ENCODE peak calls at places on chromosomes 6 and 20, in nine cellular contexts. One of them, this sample, is unnamed.
A peak's percentile ranks its signal among the peaks of the same experiment; 100 is the strongest.

GRCh38 chr6:90144396-90144795 is 152.2 kb downstream of the BACH2 start:
- DNase-seq in MM.1S: peak; percentile 36
- DNase-seq in heart right ventricle: no peak
- DNase-seq in hepatocyte: no peak
- DNase-seq in spleen: no peak
- DNase-seq in colonic mucosa: no peak
- DNase-seq in body of pancreas: no peak
- DNase-seq in A549: no peak
- DNase-seq in H9: no peak
- DNase-seq in this sample: no peak

GRCh38 chr20:13128173-13128572 is 92.9 kb upstream of the ISM1 start:
- DNase-seq in body of pancreas: no peak
- DNase-seq in A549: no peak
- DNase-seq in H9: no peak
- DNase-seq in hepatocyte: no peak
- DNase-seq in colonic mucosa: no peak
- DNase-seq in heart right ventricle: no peak
- DNase-seq in MM.1S: no peak
- DNase-seq in spleen: no peak
- DNase-seq in this sample: no peak

GRCh38 chr6:36050305-36050704 is 22.7 kb downstream of the MAPK14 start:
- DNase-seq in MM.1S: no peak
- DNase-seq in A549: no peak
- DNase-seq in body of pancreas: no peak
- DNase-seq in spleen: no peak
- DNase-seq in H9: no peak
- DNase-seq in hepatocyte: no peak
- DNase-seq in colonic mucosa: peak; percentile 45
- DNase-seq in heart right ventricle: no peak
- DNase-seq in this sample: no peak

GRCh38 chr6:4568138-4568537 is 208.1 kb upstream of the CDYL start:
- DNase-seq in colonic mucosa: no peak
- DNase-seq in body of pancreas: no peak
- DNase-seq in heart right ventricle: no peak
- DNase-seq in hepatocyte: no peak
- DNase-seq in MM.1S: no peak
- DNase-seq in spleen: no peak
- DNase-seq in A549: no peak
- DNase-seq in H9: no peak
- DNase-seq in this sample: no peak

GRCh38 chr6:7195330-7196018 is 87.7 kb downstream of the RREB1 start:
- DNase-seq in A549: no peak
- DNase-seq in H9: no peak
- DNase-seq in body of pancreas: no peak
- DNase-seq in MM.1S: no peak
- DNase-seq in hepatocyte: no peak
- DNase-seq in heart right ventricle: no peak
- DNase-seq in spleen: no peak
- DNase-seq in colonic mucosa: no peak
- DNase-seq in this sample: no peak

GRCh38 chr6:115891111-115891669 is 169.5 kb downstream of the FRK start:
- DNase-seq in heart right ventricle: no peak
- DNase-seq in colonic mucosa: no peak
- DNase-seq in A549: peak; percentile 21
- DNase-seq in body of pancreas: no peak
- DNase-seq in spleen: no peak
- DNase-seq in MM.1S: no peak
- DNase-seq in H9: no peak
- DNase-seq in hepatocyte: no peak
- DNase-seq in this sample: no peak

GRCh38 chr6:108438918-108439317 is 121.8 kb upstream of the FOXO3 start:
- DNase-seq in A549: no peak
- DNase-seq in MM.1S: no peak
- DNase-seq in spleen: no peak
- DNase-seq in hepatocyte: no peak
- DNase-seq in H9: no peak
- DNase-seq in body of pancreas: no peak
- DNase-seq in heart right ventricle: no peak
- DNase-seq in colonic mucosa: no peak
- DNase-seq in this sample: no peak

GRCh38 chr6:121756643-121757042 is 321.2 kb downstream of the GJA1 start:
- DNase-seq in heart right ventricle: no peak
- DNase-seq in A549: no peak
- DNase-seq in spleen: no peak
- DNase-seq in MM.1S: no peak
- DNase-seq in body of pancreas: no peak
- DNase-seq in colonic mucosa: no peak
- DNase-seq in H9: no peak
- DNase-seq in hepatocyte: no peak
- DNase-seq in this sample: no peak

GRCh38 chr6:16355699-16356481 is 117.5 kb downstream of the GMPR start:
- DNase-seq in MM.1S: no peak
- DNase-seq in body of pancreas: no peak
- DNase-seq in spleen: no peak
- DNase-seq in heart right ventricle: no peak
- DNase-seq in hepatocyte: no peak
- DNase-seq in H9: peak; percentile 66
- DNase-seq in colonic mucosa: no peak
- DNase-seq in A549: peak; percentile 21
- DNase-seq in this sample: no peak

GRCh38 chr20:3430376-3431069 is 23.1 kb upstream of the DNAAF9 start:
- DNase-seq in MM.1S: no peak
- DNase-seq in A549: no peak
- DNase-seq in spleen: no peak
- DNase-seq in hepatocyte: no peak
- DNase-seq in H9: no peak
- DNase-seq in colonic mucosa: no peak
- DNase-seq in heart right ventricle: no peak
- DNase-seq in body of pancreas: no peak
- DNase-seq in this sample: no peak

GRCh38 chr20:58017237-58017969 is 211.1 kb downstream of the ANKRD60 start:
- DNase-seq in body of pancreas: peak; percentile 69
- DNase-seq in colonic mucosa: peak; percentile 68
- DNase-seq in H9: peak; percentile 19
- DNase-seq in MM.1S: no peak
- DNase-seq in spleen: peak; percentile 72
- DNase-seq in hepatocyte: no peak
- DNase-seq in A549: peak; percentile 94
- DNase-seq in heart right ventricle: peak; percentile 26
- DNase-seq in this sample: peak; percentile 26

GRCh38 chr6:133577851-133578250 is 311.1 kb upstream of the TCF21 start:
- DNase-seq in heart right ventricle: no peak
- DNase-seq in MM.1S: no peak
- DNase-seq in spleen: no peak
- DNase-seq in body of pancreas: no peak
- DNase-seq in A549: no peak
- DNase-seq in colonic mucosa: no peak
- DNase-seq in hepatocyte: no peak
- DNase-seq in H9: no peak
- DNase-seq in this sample: no peak

GRCh38 chr6:86516087-86516486 is 421.2 kb upstream of the HTR1E start:
- DNase-seq in body of pancreas: no peak
- DNase-seq in heart right ventricle: no peak
- DNase-seq in colonic mucosa: no peak
- DNase-seq in MM.1S: no peak
- DNase-seq in hepatocyte: no peak
- DNase-seq in H9: no peak
- DNase-seq in A549: no peak
- DNase-seq in spleen: no peak
- DNase-seq in this sample: no peak

GRCh38 chr6:98957440-98957839 is 9.7 kb upstream of the FBXL4 start:
- DNase-seq in hepatocyte: peak; percentile 30
- DNase-seq in H9: no peak
- DNase-seq in heart right ventricle: no peak
- DNase-seq in body of pancreas: no peak
- DNase-seq in spleen: peak; percentile 65
- DNase-seq in colonic mucosa: peak; percentile 52
- DNase-seq in MM.1S: no peak
- DNase-seq in A549: no peak
- DNase-seq in this sample: no peak

DNA sequence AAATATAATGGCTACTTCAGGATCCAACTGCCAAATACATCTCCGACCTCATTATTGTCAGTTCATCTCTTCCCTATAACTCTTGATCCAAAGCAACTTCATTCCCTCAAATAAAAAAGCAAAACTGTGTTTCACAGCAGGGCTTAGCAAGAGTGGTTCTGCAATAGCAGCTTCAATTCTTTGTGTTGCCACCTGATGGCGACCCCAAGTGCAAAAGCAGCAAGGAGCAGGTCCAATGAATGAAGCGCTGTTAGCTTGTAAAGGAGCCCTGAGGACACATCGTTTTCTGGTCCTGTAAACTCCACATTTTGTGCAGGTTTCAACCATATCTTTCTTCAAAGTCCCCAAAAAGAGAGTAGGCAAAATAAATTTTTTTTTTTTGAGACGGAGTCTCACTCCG is 19.6 kb downstream of the RTN4IP1 start:
- DNase-seq in A549: peak; percentile 36
- DNase-seq in hepatocyte: peak; percentile 50
- DNase-seq in heart right ventricle: no peak
- DNase-seq in colonic mucosa: no peak
- DNase-seq in spleen: no peak
- DNase-seq in MM.1S: no peak
- DNase-seq in body of pancreas: peak; percentile 44
- DNase-seq in H9: peak; percentile 58
- DNase-seq in this sample: no peak
- TF ChIP-seq CTCF in A549: peak; percentile 40
- TF ChIP-seq CTCF in hepatocyte: peak; percentile 48
- TF ChIP-seq CTCF in heart right ventricle: no peak
- TF ChIP-seq CTCF in colonic mucosa: no peak
- TF ChIP-seq CTCF in spleen: peak; percentile 47
- TF ChIP-seq CTCF in MM.1S: peak; percentile 15
- TF ChIP-seq CTCF in body of pancreas: peak; percentile 12
- TF ChIP-seq CTCF in H9: peak; percentile 64
- TF ChIP-seq CTCF in this sample: no peak

DNA sequence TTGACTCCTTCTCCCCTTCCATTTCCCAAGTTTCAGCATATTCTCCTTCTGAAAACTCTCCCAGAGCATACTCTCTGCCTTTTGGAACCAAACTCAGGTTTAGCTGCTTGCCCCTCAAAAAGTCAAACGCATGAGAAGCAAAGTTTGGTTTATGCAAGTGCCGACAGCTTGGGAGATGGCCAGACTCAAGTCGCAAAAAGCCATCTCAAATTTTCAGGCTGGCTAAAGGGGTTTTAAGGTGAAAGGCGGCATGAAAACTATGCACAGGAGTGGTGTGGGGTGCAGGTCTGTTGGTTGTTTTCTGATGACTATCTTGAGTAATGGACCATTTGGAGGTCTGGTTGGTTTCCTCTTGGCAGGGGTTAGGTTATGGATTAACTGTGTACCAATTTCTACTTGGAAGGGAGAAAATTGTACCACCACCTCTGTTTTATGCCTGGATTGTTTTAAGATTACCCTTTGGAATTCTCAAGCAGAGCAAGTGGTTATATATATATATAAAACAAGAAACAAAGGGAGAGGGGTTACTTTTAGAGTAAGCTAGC is 52.4 kb upstream of the SCGN start:
- DNase-seq in MM.1S: no peak
- DNase-seq in spleen: no peak
- DNase-seq in heart right ventricle: no peak
- DNase-seq in body of pancreas: no peak
- DNase-seq in H9: no peak
- DNase-seq in colonic mucosa: no peak
- DNase-seq in hepatocyte: no peak
- DNase-seq in A549: no peak
- DNase-seq in this sample: no peak
- H3K27ac ChIP-seq in MM.1S: no peak overlapping the region
- H3K27ac ChIP-seq in spleen: no peak overlapping the region
- H3K27ac ChIP-seq in heart right ventricle: no peak overlapping the region
- H3K27ac ChIP-seq in body of pancreas: no peak overlapping the region
- H3K27ac ChIP-seq in H9: no peak overlapping the region
- H3K27ac ChIP-seq in colonic mucosa: no peak overlapping the region
- H3K27ac ChIP-seq in hepatocyte: no peak overlapping the region
- H3K27ac ChIP-seq in A549: no peak overlapping the region
- H3K27ac ChIP-seq in this sample: no peak overlapping the region

DNA sequence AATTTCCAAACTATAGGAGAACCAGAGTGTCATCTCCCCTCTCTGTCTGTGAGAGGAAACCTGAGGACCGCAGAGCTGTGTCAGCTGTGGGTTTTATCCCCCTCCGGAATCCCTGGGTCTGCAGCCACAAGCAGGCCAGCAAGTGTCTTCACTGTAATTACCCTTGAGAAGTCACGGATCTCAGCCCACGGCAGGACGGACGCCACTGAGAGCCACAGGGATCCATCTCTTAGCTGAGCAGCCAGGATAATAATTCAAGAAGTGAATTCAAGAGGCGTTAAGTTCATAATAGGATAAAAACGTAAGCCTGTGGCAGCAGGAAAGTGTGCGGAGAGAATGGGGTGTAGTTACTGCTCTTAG is 37.0 kb downstream of the DLL1 start:
- DNase-seq in MM.1S: no peak
- DNase-seq in A549: no peak
- DNase-seq in spleen: no peak
- DNase-seq in hepatocyte: no peak
- DNase-seq in colonic mucosa: no peak
- DNase-seq in body of pancreas: no peak
- DNase-seq in heart right ventricle: no peak
- DNase-seq in H9: no peak
- DNase-seq in this sample: no peak
- H3K4me1 ChIP-seq in MM.1S: no peaks in the 10 kb centered on the region
- H3K4me1 ChIP-seq in A549: no peaks in the 10 kb centered on the region
- H3K4me1 ChIP-seq in spleen: no peaks in the 10 kb centered on the region
- H3K4me1 ChIP-seq in hepatocyte: no peaks in the 10 kb centered on the region
- H3K4me1 ChIP-seq in colonic mucosa: no peaks in the 10 kb centered on the region
- H3K4me1 ChIP-seq in body of pancreas: no peaks in the 10 kb centered on the region
- H3K4me1 ChIP-seq in heart right ventricle: no peaks in the 10 kb centered on the region
- H3K4me1 ChIP-seq in H9: no peaks in the 10 kb centered on the region
- H3K4me1 ChIP-seq in this sample: no peaks in the 10 kb centered on the region

GRCh38 chr20:33663161-33664084 is 1.3 kb downstream of the C20orf144 start:
- DNase-seq in body of pancreas: peak; percentile 84
- DNase-seq in hepatocyte: peak; percentile 96
- DNase-seq in H9: peak; percentile 84
- DNase-seq in heart right ventricle: peak; percentile 87
- DNase-seq in A549: peak; percentile 68
- DNase-seq in spleen: peak; percentile 99
- DNase-seq in MM.1S: peak; percentile 90
- DNase-seq in colonic mucosa: peak; percentile 86
- DNase-seq in this sample: peak; percentile 89
- TF ChIP-seq CTCF in body of pancreas: no peak
- TF ChIP-seq CTCF in hepatocyte: no peak
- TF ChIP-seq CTCF in H9: no peak
- TF ChIP-seq CTCF in heart right ventricle: no peak
- TF ChIP-seq CTCF in A549: no peak
- TF ChIP-seq CTCF in spleen: peak; percentile 31
- TF ChIP-seq CTCF in MM.1S: no peak
- TF ChIP-seq CTCF in colonic mucosa: no peak
- TF ChIP-seq CTCF in this sample: peak; percentile 17

DNA sequence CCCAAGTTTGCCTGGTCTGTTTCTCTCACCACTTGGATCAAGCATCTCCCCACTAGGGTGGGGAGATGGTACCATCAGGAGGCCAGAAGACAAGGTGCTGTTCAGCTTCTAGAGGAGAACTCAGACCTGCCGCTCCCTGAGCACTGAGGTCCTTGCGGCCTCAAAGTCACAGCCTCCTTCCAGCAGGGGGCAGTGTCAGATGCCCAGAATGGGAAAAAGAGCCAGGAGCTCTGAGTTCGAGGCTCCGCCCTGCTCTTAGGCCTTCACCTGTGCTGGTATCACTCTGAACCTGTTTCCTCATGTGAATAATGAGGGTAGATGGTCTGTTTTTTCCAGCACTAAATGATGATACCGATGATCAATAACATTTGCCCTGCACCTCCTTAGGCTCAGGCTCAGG is 68.7 kb downstream of the TOX2 start:
- DNase-seq in hepatocyte: no peak
- DNase-seq in heart right ventricle: no peak
- DNase-seq in A549: peak; percentile 27
- DNase-seq in colonic mucosa: peak; percentile 90
- DNase-seq in body of pancreas: no peak
- DNase-seq in H9: peak; percentile 50
- DNase-seq in spleen: no peak
- DNase-seq in MM.1S: peak; percentile 30
- DNase-seq in this sample: no peak
- H3K27ac ChIP-seq in hepatocyte: no peak overlapping the region
- H3K27ac ChIP-seq in heart right ventricle: no peak overlapping the region
- H3K27ac ChIP-seq in A549: peak overlapping the region; percentile 63
- H3K27ac ChIP-seq in colonic mucosa: peak overlapping the region; percentile 87
- H3K27ac ChIP-seq in body of pancreas: no peak overlapping the region
- H3K27ac ChIP-seq in H9: no peak overlapping the region
- H3K27ac ChIP-seq in spleen: no peak overlapping the region
- H3K27ac ChIP-seq in MM.1S: no peak overlapping the region
- H3K27ac ChIP-seq in this sample: no peak overlapping the region

This sample was measured in tibial artery.